ENCODE peak calls at places on chromosomes 16 and 17, in seven cellular contexts. One of them, this sample, is unnamed. For H3K4me1, the result is how much of the 10 kb centered on the place peaks cover.

GRCh38 chr17:72125226-72125651 is 4.4 kb downstream of the SOX9 start:
- DNase-seq in left ventricle myocardium inferior: no peak
- DNase-seq in SJCRH30: peak
- DNase-seq in PC-9: no peak
- DNase-seq in testis: no peak
- DNase-seq in tibial nerve: no peak
- DNase-seq in BE2C: no peak
- DNase-seq in this sample: peak

GRCh38 chr17:21176996-21177395 is 37.0 kb downstream of the TMEM11 start:
- DNase-seq in left ventricle myocardium inferior: no peak
- DNase-seq in SJCRH30: no peak
- DNase-seq in PC-9: no peak
- DNase-seq in testis: peak
- DNase-seq in tibial nerve: no peak
- DNase-seq in BE2C: no peak
- DNase-seq in this sample: no peak

GRCh38 chr16:46972971-46973456 is 460 bp downstream of the DNAJA2 start:
- DNase-seq in left ventricle myocardium inferior: peak
- DNase-seq in SJCRH30: peak
- DNase-seq in PC-9: peak
- DNase-seq in testis: no peak
- DNase-seq in tibial nerve: no peak
- DNase-seq in BE2C: peak
- DNase-seq in this sample: peak

GRCh38 chr17:39014044-39014794 is 47.0 kb upstream of the FBXO47 start:
- DNase-seq in left ventricle myocardium inferior: no peak
- DNase-seq in SJCRH30: no peak
- DNase-seq in PC-9: no peak
- DNase-seq in testis: no peak
- DNase-seq in tibial nerve: no peak
- DNase-seq in BE2C: no peak
- DNase-seq in this sample: no peak

GRCh38 chr17:48283907-48284306 is 146.1 kb downstream of the SKAP1 start:
- DNase-seq in left ventricle myocardium inferior: no peak
- DNase-seq in SJCRH30: no peak
- DNase-seq in PC-9: no peak
- DNase-seq in testis: no peak
- DNase-seq in tibial nerve: no peak
- DNase-seq in BE2C: no peak
- DNase-seq in this sample: no peak

GRCh38 chr16:5071681-5072333 is at the start of gene ALG1:
- DNase-seq in left ventricle myocardium inferior: peak
- DNase-seq in SJCRH30: peak
- DNase-seq in PC-9: peak
- DNase-seq in testis: peak
- DNase-seq in tibial nerve: peak
- DNase-seq in BE2C: peak
- DNase-seq in this sample: peak

GRCh38 chr17:32006957-32007462 is at the start of gene LRRC37B:
- DNase-seq in left ventricle myocardium inferior: peak
- DNase-seq in SJCRH30: peak
- DNase-seq in PC-9: peak
- DNase-seq in testis: peak
- DNase-seq in tibial nerve: peak
- DNase-seq in BE2C: peak
- DNase-seq in this sample: peak

GRCh38 chr16:74561626-74562025 is 45.3 kb downstream of the GLG1 start:
- DNase-seq in left ventricle myocardium inferior: no peak
- DNase-seq in SJCRH30: no peak
- DNase-seq in PC-9: no peak
- DNase-seq in testis: no peak
- DNase-seq in tibial nerve: no peak
- DNase-seq in BE2C: no peak
- DNase-seq in this sample: no peak

GRCh38 chr16:57801856-57802634 is at the start of gene KIFC3:
- DNase-seq in left ventricle myocardium inferior: peak
- DNase-seq in SJCRH30: peak
- DNase-seq in PC-9: peak
- DNase-seq in testis: peak
- DNase-seq in tibial nerve: peak
- DNase-seq in BE2C: peak
- DNase-seq in this sample: peak

GRCh38 chr16:63702981-63703590 is 1418.8 kb downstream of the CDH11 start:
- DNase-seq in left ventricle myocardium inferior: no peak
- DNase-seq in SJCRH30: no peak
- DNase-seq in PC-9: no peak
- DNase-seq in testis: no peak
- DNase-seq in tibial nerve: no peak
- DNase-seq in BE2C: no peak
- DNase-seq in this sample: no peak

GRCh38 chr17:47810200-47810821 is 11.3 kb downstream of the OSBPL7 start:
- DNase-seq in left ventricle myocardium inferior: no peak
- DNase-seq in SJCRH30: no peak
- DNase-seq in PC-9: peak
- DNase-seq in testis: no peak
- DNase-seq in tibial nerve: no peak
- DNase-seq in BE2C: peak
- DNase-seq in this sample: peak

GRCh38 chr16:80852261-80852872 is 48.0 kb upstream of the CDYL2 start:
- DNase-seq in left ventricle myocardium inferior: no peak
- DNase-seq in SJCRH30: peak
- DNase-seq in PC-9: peak
- DNase-seq in testis: peak
- DNase-seq in tibial nerve: no peak
- DNase-seq in BE2C: peak
- DNase-seq in this sample: no peak

GRCh38 chr16:88941051-88941932 is 35.7 kb downstream of the CBFA2T3 start:
- DNase-seq in left ventricle myocardium inferior: peak
- DNase-seq in SJCRH30: peak
- DNase-seq in PC-9: peak
- DNase-seq in testis: no peak
- DNase-seq in tibial nerve: no peak
- DNase-seq in BE2C: no peak
- DNase-seq in this sample: no peak

GRCh38 chr16:89358030-89359005 is 132.0 kb downstream of the ANKRD11 start:
- DNase-seq in left ventricle myocardium inferior: no peak
- DNase-seq in SJCRH30: no peak
- DNase-seq in PC-9: no peak
- DNase-seq in testis: no peak
- DNase-seq in tibial nerve: no peak
- DNase-seq in BE2C: no peak
- DNase-seq in this sample: no peak

GRCh38 chr16:75216127-75216526 is 2.7 kb upstream of the CTRB1 start:
- DNase-seq in left ventricle myocardium inferior: no peak
- DNase-seq in SJCRH30: no peak
- DNase-seq in PC-9: no peak
- DNase-seq in testis: no peak
- DNase-seq in tibial nerve: no peak
- DNase-seq in BE2C: no peak
- DNase-seq in this sample: no peak

GRCh38 chr16:2474877-2475412 is at the start of gene TBC1D24:
- DNase-seq in left ventricle myocardium inferior: peak
- DNase-seq in SJCRH30: peak
- DNase-seq in PC-9: peak
- DNase-seq in testis: peak
- DNase-seq in tibial nerve: peak
- DNase-seq in BE2C: peak
- DNase-seq in this sample: peak

GRCh38 chr17:4249452-4250029 is 14.2 kb downstream of the ANKFY1 start:
- DNase-seq in left ventricle myocardium inferior: no peak
- DNase-seq in SJCRH30: peak
- DNase-seq in PC-9: no peak
- DNase-seq in testis: no peak
- DNase-seq in tibial nerve: no peak
- DNase-seq in BE2C: peak
- DNase-seq in this sample: no peak

GRCh38 chr17:12648498-12648897 is 17.2 kb upstream of the MYOCD start:
- DNase-seq in left ventricle myocardium inferior: no peak
- DNase-seq in SJCRH30: no peak
- DNase-seq in PC-9: no peak
- DNase-seq in testis: no peak
- DNase-seq in tibial nerve: no peak
- DNase-seq in BE2C: no peak
- DNase-seq in this sample: no peak

GRCh38 chr16:59169168-59169567 is 435.1 kb upstream of the GOT2 start:
- DNase-seq in left ventricle myocardium inferior: no peak
- DNase-seq in SJCRH30: peak
- DNase-seq in PC-9: no peak
- DNase-seq in testis: no peak
- DNase-seq in tibial nerve: no peak
- DNase-seq in BE2C: no peak
- DNase-seq in this sample: no peak

GRCh38 chr17:28204751-28205150 is 114.2 kb upstream of the TMEM97 start:
- DNase-seq in left ventricle myocardium inferior: no peak
- DNase-seq in SJCRH30: no peak
- DNase-seq in PC-9: peak
- DNase-seq in testis: no peak
- DNase-seq in tibial nerve: no peak
- DNase-seq in BE2C: no peak
- DNase-seq in this sample: peak

GRCh38 chr17:82754297-82755208 is 2.7 kb downstream of the TBCD start:
- DNase-seq in left ventricle myocardium inferior: no peak
- DNase-seq in SJCRH30: no peak
- DNase-seq in PC-9: no peak
- DNase-seq in testis: peak
- DNase-seq in tibial nerve: no peak
- DNase-seq in BE2C: no peak
- DNase-seq in this sample: no peak

DNA sequence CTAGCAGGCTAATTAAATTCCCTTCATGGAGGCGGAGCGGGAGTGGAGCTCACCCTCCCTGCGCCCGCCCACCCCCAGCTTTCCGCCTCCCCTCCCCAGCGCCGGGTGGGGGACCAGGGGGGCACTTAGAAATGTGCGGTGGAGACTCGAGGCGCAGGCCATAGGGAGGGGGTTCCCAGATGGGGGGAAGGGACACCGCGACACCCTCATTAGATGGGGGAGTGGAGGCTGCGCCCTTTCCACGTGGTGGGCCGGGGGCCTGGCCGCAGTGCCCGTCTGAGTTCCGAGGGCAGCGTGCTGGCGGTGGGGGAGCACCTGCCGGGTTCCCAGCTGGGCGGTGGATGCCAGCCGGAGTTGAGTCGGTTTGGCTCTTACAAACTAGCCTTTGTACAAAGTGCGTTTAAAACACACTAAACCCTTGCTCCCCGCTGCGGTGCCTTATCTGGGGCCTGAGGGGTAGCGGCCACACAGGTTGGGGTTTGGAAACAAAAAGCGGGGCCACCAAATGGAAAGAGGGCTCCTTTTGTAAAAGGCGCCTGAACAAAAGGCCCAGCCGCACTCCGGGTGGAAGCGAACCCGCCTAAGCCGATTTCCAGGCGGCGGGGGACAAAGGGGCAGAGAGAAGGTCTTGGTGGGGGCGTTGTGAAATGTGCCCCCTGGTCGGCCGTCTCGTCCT is 1.4 kb downstream of the GSE1 start:
- DNase-seq in left ventricle myocardium inferior: no peak
- DNase-seq in SJCRH30: no peak
- DNase-seq in PC-9: peak
- DNase-seq in testis: no peak
- DNase-seq in tibial nerve: no peak
- DNase-seq in BE2C: no peak
- DNase-seq in this sample: peak
- H3K4me1 ChIP-seq in left ventricle myocardium inferior: half or more
- H3K4me1 ChIP-seq in SJCRH30: under half
- H3K4me1 ChIP-seq in PC-9: under half
- H3K4me1 ChIP-seq in testis: half or more
- H3K4me1 ChIP-seq in tibial nerve: half or more
- H3K4me1 ChIP-seq in BE2C: under half
- H3K4me1 ChIP-seq in this sample: half or more

DNA sequence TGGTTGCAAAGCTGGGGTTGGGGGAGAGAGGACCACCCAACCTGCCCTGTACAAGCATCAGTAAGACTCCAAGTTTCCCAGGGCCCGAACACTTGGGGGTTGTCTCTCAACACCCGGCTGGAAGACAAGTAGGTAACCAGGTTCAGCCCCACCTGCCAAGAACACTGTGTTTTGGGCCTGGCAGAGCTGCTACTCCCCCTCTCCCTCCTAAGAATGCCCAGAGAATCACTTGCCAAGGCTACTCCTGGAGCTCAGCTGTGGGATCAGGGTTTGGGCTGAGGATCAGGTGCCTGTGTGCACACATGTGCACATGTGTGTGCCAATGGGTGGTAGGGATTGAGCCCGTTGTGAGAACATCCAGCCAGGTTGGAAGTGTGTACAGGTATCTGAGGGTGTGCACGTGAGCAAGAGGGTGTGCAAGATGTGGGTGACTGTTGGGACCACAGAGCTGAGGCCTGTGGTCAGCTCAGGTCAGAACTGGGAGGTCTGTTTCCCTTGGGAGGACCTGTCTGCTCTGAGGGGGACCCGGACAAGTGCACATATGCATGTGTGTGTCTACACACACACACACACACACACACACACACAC is 2.3 kb downstream of the HSD11B2 start:
- DNase-seq in left ventricle myocardium inferior: no peak
- DNase-seq in SJCRH30: no peak
- DNase-seq in PC-9: no peak
- DNase-seq in testis: no peak
- DNase-seq in tibial nerve: no peak
- DNase-seq in BE2C: no peak
- DNase-seq in this sample: peak
- H3K4me3 ChIP-seq in left ventricle myocardium inferior: no peak
- H3K4me3 ChIP-seq in SJCRH30: no peak
- H3K4me3 ChIP-seq in PC-9: no peak
- H3K4me3 ChIP-seq in testis: no peak
- H3K4me3 ChIP-seq in tibial nerve: no peak
- H3K4me3 ChIP-seq in BE2C: no peak
- H3K4me3 ChIP-seq in this sample: no peak

DNA sequence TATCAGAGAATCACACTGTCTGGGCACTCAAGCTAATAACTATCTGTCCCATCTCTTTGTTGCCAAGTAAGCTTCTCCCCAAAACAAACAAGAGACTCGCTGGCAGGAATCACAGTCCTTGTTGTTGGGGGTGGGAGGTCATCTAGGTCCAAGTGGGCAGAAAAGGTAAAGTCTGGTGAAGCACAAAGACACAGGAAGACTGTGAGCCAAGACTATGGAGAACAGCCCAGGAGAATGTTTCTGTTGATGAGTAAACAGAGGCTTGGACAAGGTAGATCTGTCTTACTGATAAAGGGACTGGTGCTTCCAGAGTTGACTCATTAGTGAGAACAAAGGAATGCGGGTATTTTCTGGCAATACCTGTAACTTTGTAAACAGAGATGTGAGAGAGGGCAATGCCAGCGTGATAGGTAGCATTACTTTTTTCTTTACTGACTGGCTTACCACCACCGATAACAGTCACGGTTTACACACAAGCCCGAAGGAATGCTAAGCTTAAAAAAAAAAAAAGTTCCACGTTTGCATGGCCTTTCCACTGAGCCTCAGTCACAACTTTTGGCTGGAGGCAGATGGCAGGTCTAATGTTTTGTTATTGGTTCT is 11.5 kb upstream of the MMD start:
- DNase-seq in left ventricle myocardium inferior: no peak
- DNase-seq in SJCRH30: no peak
- DNase-seq in PC-9: peak
- DNase-seq in testis: no peak
- DNase-seq in tibial nerve: no peak
- DNase-seq in BE2C: no peak
- DNase-seq in this sample: no peak
- H3K4me1 ChIP-seq in left ventricle myocardium inferior: under half
- H3K4me1 ChIP-seq in SJCRH30: under half
- H3K4me1 ChIP-seq in PC-9: half or more
- H3K4me1 ChIP-seq in testis: under half
- H3K4me1 ChIP-seq in tibial nerve: under half
- H3K4me1 ChIP-seq in BE2C: under half
- H3K4me1 ChIP-seq in this sample: under half

GRCh38 chr16:87778476-87778829 is 12.7 kb upstream of the KLHDC4 start:
- DNase-seq in left ventricle myocardium inferior: no peak
- DNase-seq in SJCRH30: no peak
- DNase-seq in PC-9: no peak
- DNase-seq in testis: no peak
- DNase-seq in tibial nerve: no peak
- DNase-seq in BE2C: no peak
- DNase-seq in this sample: no peak
- H3K4me3 ChIP-seq in left ventricle myocardium inferior: no peak
- H3K4me3 ChIP-seq in SJCRH30: no peak
- H3K4me3 ChIP-seq in PC-9: peak
- H3K4me3 ChIP-seq in testis: no peak
- H3K4me3 ChIP-seq in tibial nerve: no peak
- H3K4me3 ChIP-seq in BE2C: no peak
- H3K4me3 ChIP-seq in this sample: no peak

This sample was measured in thyroid gland.